ENCODE peak calls at places on chromosome 6, in five cellular contexts. F is bronchial epithelial cell, D is stomach, C is spleen, R is psoas muscle. I is an unnamed sample.

GRCh38 chr6:24919404-24919892 is 16.3 kb downstream of the RIPOR2 start:
- DNase-seq in C (no peak), D (no peak), R (no peak), F (no peak), I (no peak)

GRCh38 chr6:32075781-32076494 is 33.2 kb downstream of the TNXB start:
- DNase-seq in R (peak), F (no peak), C (no peak), D (no peak), I (no peak)

GRCh38 chr6:44102527-44102926 is 24.7 kb downstream of the MRPL14 start:
- DNase-seq in R (no peak), D (no peak), F (no peak), C (no peak), I (no peak)

GRCh38 chr6:41746068-41746467 is 1.1 kb downstream of the PGC start:
- DNase-seq in D (no peak), C (peak), F (no peak), R (no peak), I (no peak)

GRCh38 chr6:125189494-125189893 is 35.9 kb downstream of the TPD52L1 start:
- DNase-seq in F (no peak), R (no peak), C (no peak), D (peak), I (no peak)

GRCh38 chr6:91358986-91359385 is 772.1 kb upstream of the MAP3K7 start:
- DNase-seq in F (no peak), C (no peak), D (no peak), R (no peak), I (no peak)

GRCh38 chr6:168941036-168941435 is 312.6 kb downstream of the THBS2 start:
- DNase-seq in F (no peak), R (no peak), D (no peak), C (no peak), I (peak)

GRCh38 chr6:4958624-4959023 is 45.2 kb downstream of the RPP40 start:
- DNase-seq in C (no peak), D (no peak), F (no peak), R (no peak), I (no peak)

GRCh38 chr6:81759782-81760181 is 7.3 kb upstream of the TENT5A start:
- DNase-seq in F (peak), C (no peak), D (no peak), R (no peak), I (peak)

GRCh38 chr6:165777680-165778079 is 114.6 kb upstream of the PDE10A start:
- DNase-seq in D (no peak), F (no peak), R (no peak), C (no peak), I (no peak)

GRCh38 chr6:2108700-2109306 is 136.6 kb downstream of the GMDS start:
- DNase-seq in D (no peak), F (no peak), C (no peak), R (no peak), I (no peak)

GRCh38 chr6:110566346-110567125 is 90.1 kb upstream of the SLC22A16 start:
- DNase-seq in C (no peak), R (no peak), F (no peak), D (no peak), I (no peak)

GRCh38 chr6:52317841-52318581 is 33.5 kb upstream of the MCM3 start:
- DNase-seq in C (no peak), R (no peak), F (peak), D (no peak), I (peak)

GRCh38 chr6:2951723-2952122 is 19.6 kb downstream of the SERPINB6 start:
- DNase-seq in D (peak), C (peak), F (no peak), R (peak), I (no peak)

GRCh38 chr6:110971458-110971857 is 10.4 kb upstream of the RPF2 start:
- DNase-seq in C (no peak), F (peak), D (no peak), R (no peak), I (peak)

GRCh38 chr6:169385237-169385880 is 131.7 kb upstream of the THBS2 start:
- DNase-seq in F (no peak), C (no peak), D (no peak), R (no peak), I (no peak)

GRCh38 chr6:38632490-38632889 is 7.2 kb downstream of the BTBD9 start:
- DNase-seq in R (no peak), D (no peak), C (no peak), F (no peak), I (no peak)

GRCh38 chr6:134875367-134875766 is 74.5 kb downstream of the ALDH8A1 start:
- DNase-seq in C (no peak), D (no peak), R (no peak), F (no peak), I (peak)

GRCh38 chr6:55825402-55826051 is 49.9 kb downstream of the BMP5 start:
- DNase-seq in R (no peak), D (no peak), C (no peak), F (peak), I (peak)

GRCh38 chr6:10487668-10488327 is 33.4 kb upstream of the GCNT2 start:
- DNase-seq in R (no peak), C (no peak), F (no peak), D (no peak), I (no peak)

GRCh38 chr6:155274533-155274932 is 10.7 kb downstream of the CLDN20 start:
- DNase-seq in R (no peak), F (peak), C (no peak), D (no peak), I (peak)

GRCh38 chr6:53671111-53671510 is 5.6 kb upstream of the KLHL31 start:
- DNase-seq in R (no peak), C (no peak), D (no peak), F (peak), I (no peak)

GRCh38 chr6:55953384-55953783 is 78.0 kb upstream of the BMP5 start:
- DNase-seq in C (no peak), R (no peak), D (no peak), F (peak), I (peak)

GRCh38 chr6:15897063-15897934 is 231.6 kb upstream of the MYLIP start:
- DNase-seq in C (no peak), F (no peak), R (peak), D (no peak), I (peak)

GRCh38 chr6:145278163-145278807 is 457.0 kb downstream of the EPM2A start:
- DNase-seq in D (no peak), F (peak), C (no peak), R (no peak), I (no peak)

GRCh38 chr6:44002071-44002590 is 125.1 kb downstream of the MRPL14 start:
- DNase-seq in F (no peak), D (no peak), R (no peak), C (peak), I (no peak)

GRCh38 chr6:159727717-159728440 is 573 bp downstream of the WTAP start:
- DNase-seq in C (no peak), R (no peak), D (no peak), F (peak), I (peak)

GRCh38 chr6:44475779-44476434 is 88.4 kb downstream of the CDC5L start:
- DNase-seq in R (peak), C (peak), D (peak), F (peak), I (peak)

GRCh38 chr6:35055906-35056305 is 85.2 kb downstream of the TCP11 start:
- DNase-seq in F (no peak), C (peak), D (no peak), R (no peak), I (no peak)

GRCh38 chr6:42259841-42260395 is 42.3 kb upstream of the MRPS10 start:
- DNase-seq in R (no peak), D (no peak), C (no peak), F (no peak), I (no peak)

DNA sequence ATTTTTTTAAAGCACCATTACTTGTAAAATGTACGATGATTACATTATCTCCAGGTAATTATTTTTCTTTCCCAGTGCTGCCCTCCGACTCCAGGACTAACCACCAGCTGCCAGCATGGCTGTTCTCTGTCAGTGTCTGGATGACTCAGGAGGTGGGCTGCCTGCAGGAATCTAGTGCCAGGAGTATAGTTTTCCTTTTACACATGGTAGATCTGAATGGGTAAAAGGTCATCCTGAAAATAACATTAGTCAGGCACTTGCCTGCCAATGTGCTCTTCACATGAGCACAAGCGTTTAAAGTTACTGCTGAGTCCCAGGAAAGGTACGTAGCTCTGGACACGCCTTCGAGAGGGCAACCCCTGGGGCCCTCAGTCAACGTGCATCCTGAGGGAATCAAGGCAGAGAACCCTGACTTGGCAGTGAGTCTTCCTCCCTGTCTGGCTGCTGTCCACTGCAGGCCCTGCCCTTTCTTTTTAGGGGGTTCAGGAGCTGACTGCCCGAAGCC is 2.4 kb downstream of the DYNLT1 start:
- DNase-seq in D (peak), F (peak), C (no peak), R (peak), I (peak)
- H3K4me3 ChIP-seq in D (peak), F (no peak), C (no peak), R (peak), I (no peak)

GRCh38 chr6:130296854-130297253 is 69.0 kb upstream of the TMEM200A start:
- DNase-seq in D (no peak), R (no peak), F (no peak), C (no peak), I (no peak)
- TF ChIP-seq CTCF in D (no peak), R (no peak), F (no peak), C (no peak), I (peak)

DNA sequence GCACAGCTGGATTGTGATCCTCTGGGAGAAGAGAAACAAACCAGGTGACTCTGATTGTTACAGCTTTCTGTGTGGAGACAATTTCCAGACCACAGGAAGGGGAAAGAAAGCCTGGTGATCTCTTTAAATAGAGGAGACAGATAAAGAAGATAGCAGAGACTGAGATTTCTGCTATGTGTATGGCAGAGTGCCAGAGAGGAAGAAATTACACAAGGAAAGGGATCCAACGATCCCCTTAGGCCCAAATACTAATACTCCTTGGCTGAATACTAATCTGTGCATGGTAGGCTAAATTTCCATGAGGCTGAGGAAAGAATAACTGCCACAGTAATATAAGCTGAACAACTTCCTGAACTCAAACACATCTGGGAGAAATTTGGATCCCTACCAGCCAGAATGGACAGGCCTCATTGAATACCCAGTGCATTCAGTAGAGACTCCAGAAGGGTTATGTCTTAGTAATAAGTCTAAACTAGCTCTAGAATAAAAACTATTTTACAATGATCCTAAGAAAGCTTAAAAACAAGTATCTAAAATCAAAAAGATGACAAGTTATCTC is 83.3 kb upstream of the TNFAIP3 start:
- DNase-seq in R (no peak), C (no peak), D (no peak), F (no peak), I (no peak)
- H3K4me3 ChIP-seq in R (no peak), C (no peak), D (no peak), F (no peak), I (no peak)

DNA sequence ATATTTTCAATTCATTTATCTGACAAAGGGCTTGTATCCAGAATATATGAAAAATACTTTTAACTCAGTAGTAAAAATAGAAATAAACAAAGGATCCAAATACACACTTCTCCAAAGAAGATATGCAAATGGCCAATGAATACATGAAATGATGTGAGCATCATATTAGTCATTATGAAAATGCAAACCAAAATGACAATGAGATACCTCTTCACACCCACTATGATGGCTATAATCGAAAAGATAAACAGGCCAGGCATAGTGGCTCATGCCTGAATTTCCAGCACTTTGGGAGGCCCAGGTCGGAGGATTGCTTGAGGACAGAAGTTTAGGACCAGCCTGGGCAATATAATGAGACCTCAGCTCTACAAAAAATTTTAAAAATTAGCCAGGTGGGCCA is 33.8 kb upstream of the SMAP1 start:
- DNase-seq in F (no peak), C (no peak), R (no peak), D (no peak), I (no peak)
- TF ChIP-seq CTCF in F (no peak), C (no peak), R (no peak), D (no peak), I (no peak)

GRCh38 chr6:143333081-143333480 is 117.4 kb downstream of the ADAT2 start:
- DNase-seq in F (peak), D (no peak), R (no peak), C (no peak), I (peak)

GRCh38 chr6:143333749-143334520 is 116.6 kb downstream of the ADAT2 start:
- DNase-seq in R (no peak), C (no peak), D (no peak), F (peak), I (no peak)

GRCh38 chr6:143331362-143331761 is 119.1 kb downstream of the ADAT2 start:
- DNase-seq in R (no peak), C (no peak), D (no peak), F (no peak), I (no peak)

GRCh38 chr6:143329323-143329722 is 121.2 kb downstream of the ADAT2 start:
- DNase-seq in R (no peak), C (no peak), F (peak), D (no peak), I (no peak)

DNA sequence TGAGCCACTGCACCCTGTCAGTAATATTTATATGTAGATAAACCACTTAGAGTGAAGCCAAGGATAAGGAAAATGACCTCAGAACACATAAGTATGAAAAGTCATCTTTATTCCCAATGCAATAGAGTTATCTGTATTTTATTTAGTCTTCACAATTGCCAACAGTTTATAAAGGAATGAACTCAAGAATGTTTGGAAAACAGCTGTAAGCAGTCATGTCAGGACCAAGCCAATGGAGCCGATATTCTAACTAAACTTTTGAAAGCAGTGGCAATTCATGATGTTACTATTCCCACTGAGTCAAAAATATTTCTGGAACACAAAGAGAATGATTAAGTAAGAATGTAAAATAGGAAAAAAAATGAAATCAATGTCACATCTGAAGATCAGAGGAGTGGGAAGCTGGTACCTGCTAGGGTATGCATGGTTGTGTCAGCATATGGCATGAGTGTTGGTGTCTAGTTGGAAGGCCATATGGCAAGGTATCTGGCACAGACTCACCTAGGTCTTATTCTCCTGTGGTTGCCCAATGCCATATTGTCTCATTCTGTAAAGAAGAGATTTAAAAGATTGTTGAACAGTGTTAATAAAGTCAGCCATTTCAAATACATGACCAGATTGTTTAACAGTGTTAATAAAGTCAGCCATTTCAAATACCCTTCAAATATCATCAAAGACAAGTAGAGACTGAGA is 118.2 kb downstream of the ADAT2 start:
- DNase-seq in D (no peak), R (no peak), C (no peak), F (peak), I (no peak)
- H3K4me3 ChIP-seq in D (no peak), R (no peak), C (no peak), F (no peak), I (no peak)

I was measured in cardiac fibroblast.